ENCODE peak calls at places on chromosomes 2 and 18, in four cellular contexts. W is K562, D is HL-60, Q is GM12878. Y is an unnamed sample.

GRCh38 chr2:58106896-58107295 is 60.3 kb downstream of the VRK2 start:
- DNase-seq in D (no peak), Q (no peak), W (no peak), Y (no peak)

GRCh38 chr2:70820499-70820898 is at the start of gene CLEC4F:
- DNase-seq in W (no peak), D (no peak), Q (no peak), Y (no peak)

GRCh38 chr2:68811364-68811763 is 59.8 kb downstream of the BMP10 start:
- DNase-seq in Q (no peak), W (no peak), D (no peak), Y (no peak)

GRCh38 chr18:10499230-10499629 is 26.6 kb upstream of the NAPG start:
- DNase-seq in Q (no peak), W (no peak), D (peak; percentile 52), Y (no peak)

GRCh38 chr2:26178746-26179436 is 6.0 kb downstream of the GAREM2 start:
- DNase-seq in D (no peak), W (peak; percentile 54), Q (no peak), Y (no peak)

GRCh38 chr18:61953161-61953560 is 60.4 kb upstream of the RNF152 start:
- DNase-seq in Q (no peak), W (no peak), D (no peak), Y (no peak)

GRCh38 chr2:51027442-51027841 is 4.5 kb downstream of the NRXN1 start:
- DNase-seq in W (no peak), D (no peak), Q (no peak), Y (no peak)

GRCh38 chr2:21981127-21981526 is 857.4 kb downstream of the TDRD15 start:
- DNase-seq in W (no peak), Q (no peak), D (no peak), Y (no peak)

GRCh38 chr2:64288321-64288931 is 144.2 kb upstream of the PELI1 start:
- DNase-seq in D (no peak), W (no peak), Q (no peak), Y (no peak)

GRCh38 chr2:214117054-214117453 is 293.8 kb upstream of the VWC2L start:
- DNase-seq in W (no peak), Q (no peak), D (no peak), Y (no peak)

GRCh38 chr2:119109823-119110222 is 48.7 kb downstream of the C1QL2 start:
- DNase-seq in D (no peak), W (no peak), Q (no peak), Y (no peak)

GRCh38 chr2:201448701-201449100 is 2.6 kb downstream of the TRAK2 start:
- DNase-seq in D (no peak), W (no peak), Q (no peak), Y (no peak)

GRCh38 chr2:239983004-239983778 is 42.0 kb downstream of the NDUFA10 start:
- DNase-seq in W (no peak), D (no peak), Q (no peak), Y (no peak)

GRCh38 chr2:127569274-127570065 is 34.0 kb downstream of the MYO7B start:
- DNase-seq in Q (no peak), D (no peak), W (no peak), Y (no peak)

GRCh38 chr18:13179566-13180113 is 38.9 kb upstream of the LDLRAD4 start:
- DNase-seq in D (no peak), W (no peak), Q (no peak), Y (no peak)

GRCh38 chr2:45436456-45436855 is 174.6 kb downstream of the SRBD1 start:
- DNase-seq in W (no peak), Q (no peak), D (no peak), Y (no peak)

GRCh38 chr18:22465859-22466602 is 48.3 kb upstream of the CTAGE1 start:
- DNase-seq in D (no peak), W (peak; percentile 79), Q (no peak), Y (no peak)

GRCh38 chr2:207960090-207960489 is 65.2 kb downstream of the PLEKHM3 start:
- DNase-seq in D (no peak), W (peak; percentile 6), Q (no peak), Y (no peak)

GRCh38 chr2:54103454-54104314 is 11.7 kb upstream of the ACYP2 start:
- DNase-seq in D (no peak), W (no peak), Q (no peak), Y (no peak)

GRCh38 chr18:24795129-24795528 is 334.7 kb downstream of the HRH4 start:
- DNase-seq in Q (no peak), W (no peak), D (no peak), Y (no peak)

DNA sequence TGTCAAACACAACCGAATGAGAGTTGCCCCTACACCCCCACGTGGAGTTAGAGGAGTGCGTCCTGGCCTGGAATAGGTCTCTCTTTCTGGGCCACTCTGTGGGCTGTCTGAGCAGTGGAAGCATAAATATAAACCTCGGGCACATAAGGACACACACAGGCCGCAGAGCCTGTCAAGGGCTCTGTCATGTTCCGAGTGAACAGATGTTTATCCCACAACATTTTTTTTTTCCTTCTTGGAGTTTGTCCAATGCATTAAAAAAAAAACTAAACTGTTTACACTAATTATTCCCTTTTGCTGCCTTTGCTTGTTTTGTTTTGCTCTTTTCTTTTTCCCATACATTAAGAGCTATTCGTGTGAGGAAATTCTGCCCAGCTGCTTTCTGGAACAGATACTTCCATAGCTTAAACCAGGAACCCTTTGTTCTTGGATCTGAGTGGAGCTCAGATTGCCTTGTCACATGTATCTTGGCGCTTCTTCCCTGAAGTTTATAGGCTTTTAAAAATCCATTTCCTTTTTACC is 228.3 kb upstream of the FOSL2 start:
- DNase-seq in D (no peak), Q (no peak), W (no peak), Y (no peak)
- TF ChIP-seq POLR2AphosphoS5 in D (no peak), Q (no peak), W (no peak), Y (no peak)

DNA sequence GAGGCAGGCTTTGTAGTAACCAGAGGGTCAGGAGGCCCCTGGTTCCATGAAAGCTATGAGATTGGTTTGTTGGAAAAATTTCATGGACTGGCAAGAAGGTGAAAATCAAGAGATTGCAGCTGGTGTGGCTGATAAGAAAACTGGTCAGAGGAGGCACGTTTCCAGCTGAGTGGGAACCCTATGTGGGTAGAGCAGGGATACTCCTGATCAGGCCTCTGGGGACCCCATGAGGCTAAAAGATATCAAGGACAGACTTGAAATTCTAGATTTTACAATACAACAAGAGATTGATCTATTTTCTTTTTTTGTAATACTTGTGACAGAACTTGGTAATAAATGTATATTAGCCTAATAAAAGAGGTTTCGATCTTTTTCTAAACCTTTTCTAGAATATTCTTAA is 1615.1 kb downstream of the DPP10 start:
- DNase-seq in W (no peak), Q (no peak), D (no peak), Y (no peak)
- TF ChIP-seq SPI1 in W (no peak), Q (no peak), D (no peak), Y (no peak)

GRCh38 chr2:20578266-20578894 is 72.5 kb downstream of the HS1BP3 start:
- DNase-seq in Q (no peak), W (no peak), D (no peak), Y (no peak)

GRCh38 chr2:20580690-20581437 is 70.0 kb downstream of the HS1BP3 start:
- DNase-seq in W (no peak), D (no peak), Q (no peak), Y (no peak)

GRCh38 chr2:20579866-20580265 is 71.0 kb downstream of the HS1BP3 start:
- DNase-seq in Q (peak; percentile 19), D (no peak), W (no peak), Y (no peak)

GRCh38 chr2:20577495-20578235 is 73.2 kb downstream of the HS1BP3 start:
- DNase-seq in Q (no peak), W (no peak), D (no peak), Y (no peak)

DNA sequence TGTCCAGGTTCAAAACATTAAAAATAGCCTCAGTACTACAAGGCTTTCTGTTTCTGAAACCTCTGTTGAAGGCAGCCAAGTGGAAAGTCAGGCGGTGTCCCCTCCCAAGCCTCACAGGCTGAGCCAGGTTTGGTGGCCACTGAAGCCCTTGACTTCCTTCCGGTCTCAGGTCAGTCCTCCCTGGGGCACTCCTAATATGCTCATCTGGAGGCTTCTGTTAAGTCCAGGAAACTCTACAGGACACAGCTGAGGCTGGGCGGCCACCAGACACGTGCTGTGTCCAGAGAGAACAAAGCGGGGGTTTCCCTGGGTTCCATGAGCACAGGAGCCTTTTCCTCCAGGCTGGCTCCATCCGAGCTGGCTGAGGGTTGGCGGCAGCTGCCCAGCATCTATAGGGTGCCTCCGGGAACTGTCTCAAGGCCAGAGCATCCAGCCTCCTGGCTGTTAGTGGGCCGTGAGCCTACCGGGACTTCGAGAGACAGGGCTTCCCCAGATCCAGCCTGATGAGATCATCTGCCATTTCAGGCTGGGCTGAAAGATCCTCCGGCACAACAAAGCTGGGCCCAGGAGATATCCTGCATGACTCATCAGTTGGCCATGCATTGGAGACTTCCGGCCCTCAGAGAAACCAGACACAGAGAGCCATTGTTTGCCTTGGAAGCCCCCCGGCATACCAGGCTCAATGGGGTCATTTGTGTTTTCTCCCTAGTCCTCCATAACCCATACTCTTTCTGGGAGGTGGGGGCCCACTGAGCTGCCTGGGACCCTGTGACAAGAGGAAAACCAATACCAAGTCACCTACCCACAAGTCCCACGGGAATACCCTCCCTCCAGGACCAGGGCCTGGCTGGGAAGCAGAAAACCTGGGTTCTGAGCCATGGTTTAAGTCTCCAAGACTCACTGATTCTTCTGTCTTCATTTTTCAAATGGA is 71.7 kb downstream of the HS1BP3 start:
- DNase-seq in Q (peak; percentile 74), W (peak; percentile 87), D (no peak), Y (no peak)
- TF ChIP-seq POLR2AphosphoS5 in Q (no peak), W (peak; percentile 88), D (no peak), Y (no peak)

DNA sequence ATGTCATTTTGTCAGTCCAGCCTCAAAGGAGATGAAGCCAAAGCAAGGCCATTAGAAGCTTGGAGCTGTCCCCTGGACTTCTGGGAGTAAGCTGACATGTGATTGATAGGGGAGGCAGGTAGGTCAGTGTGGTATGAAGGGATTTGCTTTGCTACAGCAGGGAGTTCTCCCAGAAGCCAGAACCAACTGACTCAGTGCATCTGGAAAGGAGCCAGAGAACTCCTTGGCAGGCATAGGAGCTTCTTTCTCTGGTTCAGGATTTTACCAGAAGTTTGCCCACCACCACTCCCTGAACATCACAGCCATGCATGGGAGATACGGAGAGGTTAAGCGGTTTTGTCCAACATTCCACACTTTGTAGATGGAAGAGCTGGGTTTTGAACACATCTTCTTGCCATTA is 24.5 kb upstream of the KCNE4 start:
- DNase-seq in W (no peak), Q (no peak), D (no peak), Y (no peak)
- TF ChIP-seq SPI1 in W (no peak), Q (no peak), D (no peak), Y (no peak)

DNA sequence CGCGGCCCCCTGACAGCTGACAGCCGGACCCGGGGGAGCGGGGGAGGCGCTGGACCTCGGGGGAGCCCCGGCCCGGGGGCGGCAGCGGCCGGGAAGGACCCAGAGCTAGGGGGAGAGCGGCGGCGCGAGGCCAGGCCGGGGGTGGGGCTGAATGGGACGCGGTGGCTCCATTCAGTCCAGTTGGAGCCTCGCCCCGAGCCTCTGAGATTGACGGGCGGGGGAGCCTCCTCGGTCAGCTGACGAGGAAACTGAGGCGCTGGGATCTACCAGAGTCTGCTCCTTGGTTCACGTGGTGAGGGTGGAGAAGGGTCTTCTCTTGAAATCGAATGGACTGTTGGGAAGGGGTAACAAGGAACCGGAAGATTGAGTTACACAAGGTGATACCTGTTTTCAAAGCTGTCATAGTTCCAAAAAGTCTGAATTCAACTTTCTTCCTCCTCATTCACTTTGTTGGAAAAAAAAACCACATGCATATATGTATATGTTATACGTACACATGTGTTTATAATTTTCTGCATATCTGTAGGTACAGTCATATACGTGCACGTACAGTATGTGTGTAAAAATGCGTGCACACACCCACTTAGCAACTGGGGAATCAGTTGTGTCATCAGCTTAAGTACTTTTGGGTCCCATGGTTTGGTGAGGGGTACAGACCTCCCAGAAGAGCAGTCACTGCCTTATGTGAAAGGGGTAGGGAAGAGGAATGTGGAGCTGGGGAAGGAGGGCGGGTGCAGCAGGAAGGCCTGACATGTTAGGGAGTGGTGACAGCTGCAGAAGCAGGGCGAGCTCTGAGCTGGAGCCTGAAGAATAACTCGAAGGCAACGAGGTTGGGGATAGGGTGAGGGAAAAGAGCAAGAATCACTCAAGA is 628 bp downstream of the PPP1R7 start:
- DNase-seq in W (no peak), D (peak; percentile 15), Q (no peak), Y (no peak)
- TF ChIP-seq POLR2AphosphoS5 in W (no peak), D (no peak), Q (no peak), Y (no peak)